ENCODE peak calls at places on chromosomes 7 and 10, in seven cellular contexts. One of them, this sample, is unnamed.

GRCh38 chr7:1083729-1084657 is 3.9 kb upstream of the GPER1 start:
- DNase-seq in psoas muscle: peak
- DNase-seq in vagina: no peak
- DNase-seq in ovary: no peak
- DNase-seq in lower lobe of right lung: peak
- DNase-seq in fibroblast of pulmonary artery: no peak
- DNase-seq in spleen: peak
- DNase-seq in this sample: no peak

GRCh38 chr10:30705086-30705624 is 75.6 kb upstream of the LYZL2 start:
- DNase-seq in psoas muscle: no peak
- DNase-seq in vagina: no peak
- DNase-seq in ovary: no peak
- DNase-seq in lower lobe of right lung: no peak
- DNase-seq in fibroblast of pulmonary artery: no peak
- DNase-seq in spleen: no peak
- DNase-seq in this sample: no peak

GRCh38 chr7:131769241-131769640 is 212.8 kb upstream of the PODXL start:
- DNase-seq in psoas muscle: no peak
- DNase-seq in vagina: no peak
- DNase-seq in ovary: no peak
- DNase-seq in lower lobe of right lung: no peak
- DNase-seq in fibroblast of pulmonary artery: no peak
- DNase-seq in spleen: no peak
- DNase-seq in this sample: peak

GRCh38 chr10:105718207-105718995 is 1077.3 kb downstream of the SORCS3 start:
- DNase-seq in psoas muscle: no peak
- DNase-seq in vagina: no peak
- DNase-seq in ovary: no peak
- DNase-seq in lower lobe of right lung: no peak
- DNase-seq in fibroblast of pulmonary artery: no peak
- DNase-seq in spleen: no peak
- DNase-seq in this sample: no peak

GRCh38 chr10:79093658-79094411 is 25.1 kb downstream of the ZMIZ1 start:
- DNase-seq in psoas muscle: peak
- DNase-seq in vagina: no peak
- DNase-seq in ovary: no peak
- DNase-seq in lower lobe of right lung: peak
- DNase-seq in fibroblast of pulmonary artery: no peak
- DNase-seq in spleen: no peak
- DNase-seq in this sample: no peak

GRCh38 chr7:32070406-32071360 is at the start of gene PDE1C:
- DNase-seq in psoas muscle: peak
- DNase-seq in vagina: no peak
- DNase-seq in ovary: peak
- DNase-seq in lower lobe of right lung: no peak
- DNase-seq in fibroblast of pulmonary artery: no peak
- DNase-seq in spleen: no peak
- DNase-seq in this sample: no peak

GRCh38 chr7:1639071-1639470 is 31.0 kb upstream of the ELFN1 start:
- DNase-seq in psoas muscle: no peak
- DNase-seq in vagina: no peak
- DNase-seq in ovary: no peak
- DNase-seq in lower lobe of right lung: peak
- DNase-seq in fibroblast of pulmonary artery: no peak
- DNase-seq in spleen: no peak
- DNase-seq in this sample: no peak

GRCh38 chr7:21028990-21029337 is 242.3 kb upstream of the SP8 start:
- DNase-seq in psoas muscle: no peak
- DNase-seq in vagina: no peak
- DNase-seq in ovary: no peak
- DNase-seq in lower lobe of right lung: no peak
- DNase-seq in fibroblast of pulmonary artery: no peak
- DNase-seq in spleen: no peak
- DNase-seq in this sample: no peak

GRCh38 chr7:133704436-133704835 is 422.7 kb upstream of the LRGUK start:
- DNase-seq in psoas muscle: no peak
- DNase-seq in vagina: no peak
- DNase-seq in ovary: no peak
- DNase-seq in lower lobe of right lung: no peak
- DNase-seq in fibroblast of pulmonary artery: no peak
- DNase-seq in spleen: no peak
- DNase-seq in this sample: no peak

GRCh38 chr10:48496831-48497792 is 107.8 kb downstream of the ARHGAP22 start:
- DNase-seq in psoas muscle: no peak
- DNase-seq in vagina: peak
- DNase-seq in ovary: peak
- DNase-seq in lower lobe of right lung: no peak
- DNase-seq in fibroblast of pulmonary artery: peak
- DNase-seq in spleen: no peak
- DNase-seq in this sample: peak

GRCh38 chr10:32795598-32796183 is 162.3 kb downstream of the ITGB1 start:
- DNase-seq in psoas muscle: no peak
- DNase-seq in vagina: no peak
- DNase-seq in ovary: no peak
- DNase-seq in lower lobe of right lung: no peak
- DNase-seq in fibroblast of pulmonary artery: peak
- DNase-seq in spleen: no peak
- DNase-seq in this sample: peak

DNA sequence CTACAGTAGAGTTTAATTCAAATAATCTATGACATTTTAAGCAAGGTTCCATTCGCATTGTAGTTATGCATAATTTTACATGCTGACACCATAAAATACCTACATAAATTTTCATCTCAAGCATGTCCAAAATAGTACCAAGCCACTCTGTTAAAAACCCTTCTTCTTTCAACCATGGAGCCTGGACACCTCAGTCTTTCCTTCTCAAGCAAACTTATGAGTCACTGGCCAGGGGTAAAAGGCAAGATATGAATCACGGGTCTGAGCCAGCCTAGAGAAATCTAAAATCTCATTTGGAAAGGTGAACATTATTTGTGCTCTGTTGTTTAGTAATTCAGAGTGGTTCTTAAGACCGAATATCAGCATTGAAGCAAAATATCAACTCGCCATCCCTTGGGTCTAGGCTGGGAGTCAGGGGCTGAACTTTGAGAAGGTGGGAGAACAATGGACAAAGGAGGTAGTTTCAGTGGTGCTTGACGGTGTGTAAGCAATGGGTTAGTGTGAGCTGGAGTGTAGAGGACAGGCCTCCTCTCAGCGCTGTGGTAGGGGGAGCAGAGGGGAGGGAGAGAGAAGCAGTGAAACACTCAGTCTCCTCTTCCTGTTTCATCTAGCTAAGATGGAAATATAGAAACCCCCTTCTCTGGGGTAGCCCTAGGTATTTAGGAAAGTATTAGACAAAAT is 19.1 kb upstream of the GPAM start:
- DNase-seq in psoas muscle: no peak
- DNase-seq in vagina: no peak
- DNase-seq in ovary: no peak
- DNase-seq in lower lobe of right lung: no peak
- DNase-seq in fibroblast of pulmonary artery: no peak
- DNase-seq in spleen: no peak
- DNase-seq in this sample: peak
- TF ChIP-seq CTCF in psoas muscle: no peak
- TF ChIP-seq CTCF in vagina: no peak
- TF ChIP-seq CTCF in ovary: no peak
- TF ChIP-seq CTCF in lower lobe of right lung: no peak
- TF ChIP-seq CTCF in fibroblast of pulmonary artery: no peak
- TF ChIP-seq CTCF in spleen: no peak
- TF ChIP-seq CTCF in this sample: no peak

GRCh38 chr10:94220717-94221116 is 142.0 kb downstream of the NOC3L start:
- DNase-seq in psoas muscle: no peak
- DNase-seq in vagina: no peak
- DNase-seq in ovary: no peak
- DNase-seq in lower lobe of right lung: no peak
- DNase-seq in fibroblast of pulmonary artery: no peak
- DNase-seq in spleen: no peak
- DNase-seq in this sample: no peak

GRCh38 chr10:94230134-94230785 is 132.5 kb downstream of the NOC3L start:
- DNase-seq in psoas muscle: no peak
- DNase-seq in vagina: no peak
- DNase-seq in ovary: no peak
- DNase-seq in lower lobe of right lung: no peak
- DNase-seq in fibroblast of pulmonary artery: no peak
- DNase-seq in spleen: no peak
- DNase-seq in this sample: no peak

GRCh38 chr10:94224656-94225055 is 138.1 kb downstream of the NOC3L start:
- DNase-seq in psoas muscle: no peak
- DNase-seq in vagina: no peak
- DNase-seq in ovary: no peak
- DNase-seq in lower lobe of right lung: no peak
- DNase-seq in fibroblast of pulmonary artery: no peak
- DNase-seq in spleen: no peak
- DNase-seq in this sample: peak

GRCh38 chr10:94223702-94224370 is 138.9 kb downstream of the NOC3L start:
- DNase-seq in psoas muscle: no peak
- DNase-seq in vagina: no peak
- DNase-seq in ovary: peak
- DNase-seq in lower lobe of right lung: no peak
- DNase-seq in fibroblast of pulmonary artery: no peak
- DNase-seq in spleen: no peak
- DNase-seq in this sample: no peak

GRCh38 chr10:94225589-94225988 is 137.2 kb downstream of the NOC3L start:
- DNase-seq in psoas muscle: no peak
- DNase-seq in vagina: no peak
- DNase-seq in ovary: no peak
- DNase-seq in lower lobe of right lung: no peak
- DNase-seq in fibroblast of pulmonary artery: no peak
- DNase-seq in spleen: no peak
- DNase-seq in this sample: peak
- TF ChIP-seq CTCF in psoas muscle: peak
- TF ChIP-seq CTCF in vagina: no peak
- TF ChIP-seq CTCF in ovary: no peak
- TF ChIP-seq CTCF in lower lobe of right lung: peak
- TF ChIP-seq CTCF in fibroblast of pulmonary artery: peak
- TF ChIP-seq CTCF in spleen: peak
- TF ChIP-seq CTCF in this sample: peak

GRCh38 chr10:122490268-122490667 is 28.9 kb downstream of the HTRA1 start:
- DNase-seq in psoas muscle: no peak
- DNase-seq in vagina: no peak
- DNase-seq in ovary: no peak
- DNase-seq in lower lobe of right lung: no peak
- DNase-seq in fibroblast of pulmonary artery: peak
- DNase-seq in spleen: no peak
- DNase-seq in this sample: no peak
- TF ChIP-seq CTCF in psoas muscle: no peak
- TF ChIP-seq CTCF in vagina: no peak
- TF ChIP-seq CTCF in ovary: no peak
- TF ChIP-seq CTCF in lower lobe of right lung: no peak
- TF ChIP-seq CTCF in fibroblast of pulmonary artery: no peak
- TF ChIP-seq CTCF in spleen: no peak
- TF ChIP-seq CTCF in this sample: no peak

GRCh38 chr10:114243661-114244060 is 4.6 kb downstream of the VWA2 start:
- DNase-seq in psoas muscle: no peak
- DNase-seq in vagina: no peak
- DNase-seq in ovary: no peak
- DNase-seq in lower lobe of right lung: no peak
- DNase-seq in fibroblast of pulmonary artery: no peak
- DNase-seq in spleen: no peak
- DNase-seq in this sample: no peak

GRCh38 chr10:114239994-114240345 is 916 bp downstream of the VWA2 start:
- DNase-seq in psoas muscle: no peak
- DNase-seq in vagina: no peak
- DNase-seq in ovary: no peak
- DNase-seq in lower lobe of right lung: no peak
- DNase-seq in fibroblast of pulmonary artery: no peak
- DNase-seq in spleen: no peak
- DNase-seq in this sample: no peak

GRCh38 chr10:114244126-114244525 is 5.1 kb downstream of the VWA2 start:
- DNase-seq in psoas muscle: no peak
- DNase-seq in vagina: no peak
- DNase-seq in ovary: no peak
- DNase-seq in lower lobe of right lung: no peak
- DNase-seq in fibroblast of pulmonary artery: no peak
- DNase-seq in spleen: no peak
- DNase-seq in this sample: no peak

GRCh38 chr10:114242235-114242634 is 3.2 kb downstream of the VWA2 start:
- DNase-seq in psoas muscle: no peak
- DNase-seq in vagina: no peak
- DNase-seq in ovary: no peak
- DNase-seq in lower lobe of right lung: no peak
- DNase-seq in fibroblast of pulmonary artery: no peak
- DNase-seq in spleen: no peak
- DNase-seq in this sample: no peak

GRCh38 chr10:114239117-114239993 is at the start of gene VWA2:
- DNase-seq in psoas muscle: peak
- DNase-seq in vagina: no peak
- DNase-seq in ovary: no peak
- DNase-seq in lower lobe of right lung: peak
- DNase-seq in fibroblast of pulmonary artery: no peak
- DNase-seq in spleen: peak
- DNase-seq in this sample: no peak
- TF ChIP-seq CTCF in psoas muscle: peak
- TF ChIP-seq CTCF in vagina: no peak
- TF ChIP-seq CTCF in ovary: no peak
- TF ChIP-seq CTCF in lower lobe of right lung: peak
- TF ChIP-seq CTCF in fibroblast of pulmonary artery: no peak
- TF ChIP-seq CTCF in spleen: no peak
- TF ChIP-seq CTCF in this sample: no peak

DNA sequence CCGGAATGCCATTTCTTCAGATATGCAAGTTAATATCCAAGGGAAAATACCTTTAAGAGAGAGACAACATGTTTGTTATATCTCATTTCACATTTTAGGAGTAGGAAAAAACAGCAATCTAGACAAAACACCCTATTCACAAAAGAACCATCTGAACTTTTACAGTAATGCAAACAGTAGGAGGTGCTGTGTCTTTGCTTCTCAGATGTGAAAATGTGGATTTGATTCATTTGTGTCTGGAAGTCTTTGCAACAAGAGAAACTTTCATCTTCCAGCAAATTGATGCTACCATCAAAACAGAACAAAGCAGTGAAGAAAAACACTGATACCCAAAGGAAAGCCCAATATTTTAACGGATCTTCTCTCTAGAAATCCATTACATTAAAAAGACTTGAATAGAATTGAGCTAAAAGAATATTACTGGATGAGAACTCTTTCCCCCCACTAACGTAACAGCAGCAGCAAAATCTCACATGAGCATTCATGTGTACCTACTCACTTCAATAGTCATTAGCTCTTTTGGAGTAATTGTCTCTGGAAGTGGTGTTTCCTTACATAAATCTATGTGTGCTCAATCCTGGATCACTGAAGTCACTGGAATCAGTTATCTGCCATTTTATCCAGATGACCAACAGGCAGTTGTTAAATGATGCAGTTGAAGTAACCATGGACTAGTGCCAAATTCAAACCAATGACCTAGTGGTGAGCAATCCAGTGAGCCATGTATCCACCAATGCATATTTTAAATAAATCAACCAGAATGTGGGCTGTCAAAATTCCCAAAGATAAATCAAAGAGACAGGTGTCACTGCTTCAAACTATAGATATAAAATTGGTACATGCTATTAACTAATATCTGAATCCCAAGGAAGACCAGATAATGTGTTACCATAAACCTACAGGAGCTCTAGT is 1.8 kb downstream of the SEMA3C start:
- DNase-seq in psoas muscle: no peak
- DNase-seq in vagina: no peak
- DNase-seq in ovary: no peak
- DNase-seq in lower lobe of right lung: no peak
- DNase-seq in fibroblast of pulmonary artery: peak
- DNase-seq in spleen: no peak
- DNase-seq in this sample: peak
- TF ChIP-seq CTCF in psoas muscle: peak
- TF ChIP-seq CTCF in vagina: no peak
- TF ChIP-seq CTCF in ovary: no peak
- TF ChIP-seq CTCF in lower lobe of right lung: peak
- TF ChIP-seq CTCF in fibroblast of pulmonary artery: peak
- TF ChIP-seq CTCF in spleen: no peak
- TF ChIP-seq CTCF in this sample: peak